ENCODE peak calls at places on chromosome 4, in nine cellular contexts. One of them, this sample, is unnamed.
A peak's percentile ranks its signal among the peaks of the same experiment; 100 is the strongest.

GRCh38 chr4:140611854-140612253 is 43.1 kb upstream of the UCP1 start:
- DNase-seq in BJ: no peak
- DNase-seq in iPS DF 6.9: no peak
- DNase-seq in lung: no peak
- DNase-seq in PC-9: no peak
- DNase-seq in suprapubic skin: no peak
- DNase-seq in hepatocyte: peak; percentile 28
- DNase-seq in CD8-positive, alpha-beta memory T cell: no peak
- DNase-seq in heart left ventricle: no peak
- DNase-seq in this sample: no peak

GRCh38 chr4:140095694-140096482 is 58.1 kb downstream of the MAML3 start:
- DNase-seq in BJ: no peak
- DNase-seq in iPS DF 6.9: no peak
- DNase-seq in lung: no peak
- DNase-seq in PC-9: peak; percentile 46
- DNase-seq in suprapubic skin: no peak
- DNase-seq in hepatocyte: peak; percentile 44
- DNase-seq in CD8-positive, alpha-beta memory T cell: no peak
- DNase-seq in heart left ventricle: peak; percentile 52
- DNase-seq in this sample: peak; percentile 76

GRCh38 chr4:2924286-2924685 is 38.9 kb downstream of the NOP14 start:
- DNase-seq in BJ: no peak
- DNase-seq in iPS DF 6.9: no peak
- DNase-seq in lung: no peak
- DNase-seq in PC-9: no peak
- DNase-seq in suprapubic skin: peak; percentile 70
- DNase-seq in hepatocyte: no peak
- DNase-seq in CD8-positive, alpha-beta memory T cell: no peak
- DNase-seq in heart left ventricle: peak; percentile 10
- DNase-seq in this sample: no peak

GRCh38 chr4:124641715-124642380 is 70.7 kb downstream of the ANKRD50 start:
- DNase-seq in BJ: peak; percentile 29
- DNase-seq in iPS DF 6.9: no peak
- DNase-seq in lung: no peak
- DNase-seq in PC-9: peak; percentile 59
- DNase-seq in suprapubic skin: no peak
- DNase-seq in hepatocyte: no peak
- DNase-seq in CD8-positive, alpha-beta memory T cell: no peak
- DNase-seq in heart left ventricle: no peak
- DNase-seq in this sample: no peak

GRCh38 chr4:10074767-10075105 is 41.9 kb downstream of the WDR1 start:
- DNase-seq in BJ: no peak
- DNase-seq in iPS DF 6.9: no peak
- DNase-seq in lung: no peak
- DNase-seq in PC-9: no peak
- DNase-seq in suprapubic skin: no peak
- DNase-seq in hepatocyte: no peak
- DNase-seq in CD8-positive, alpha-beta memory T cell: no peak
- DNase-seq in heart left ventricle: no peak
- DNase-seq in this sample: no peak

GRCh38 chr4:92634891-92635290 is 331.1 kb downstream of the GRID2 start:
- DNase-seq in BJ: no peak
- DNase-seq in iPS DF 6.9: no peak
- DNase-seq in lung: no peak
- DNase-seq in PC-9: no peak
- DNase-seq in suprapubic skin: no peak
- DNase-seq in hepatocyte: no peak
- DNase-seq in CD8-positive, alpha-beta memory T cell: no peak
- DNase-seq in heart left ventricle: no peak
- DNase-seq in this sample: no peak

GRCh38 chr4:161314371-161314770 is 849.4 kb downstream of the FSTL5 start:
- DNase-seq in BJ: no peak
- DNase-seq in iPS DF 6.9: no peak
- DNase-seq in lung: no peak
- DNase-seq in PC-9: no peak
- DNase-seq in suprapubic skin: no peak
- DNase-seq in hepatocyte: no peak
- DNase-seq in CD8-positive, alpha-beta memory T cell: no peak
- DNase-seq in heart left ventricle: no peak
- DNase-seq in this sample: no peak

GRCh38 chr4:16269742-16270522 is 43.7 kb upstream of the TAPT1 start:
- DNase-seq in BJ: peak; percentile 92
- DNase-seq in iPS DF 6.9: no peak
- DNase-seq in lung: no peak
- DNase-seq in PC-9: no peak
- DNase-seq in suprapubic skin: no peak
- DNase-seq in hepatocyte: no peak
- DNase-seq in CD8-positive, alpha-beta memory T cell: no peak
- DNase-seq in heart left ventricle: no peak
- DNase-seq in this sample: no peak

GRCh38 chr4:52111995-52112394 is 60.9 kb downstream of the SPATA18 start:
- DNase-seq in BJ: peak; percentile 50
- DNase-seq in iPS DF 6.9: no peak
- DNase-seq in lung: no peak
- DNase-seq in PC-9: no peak
- DNase-seq in suprapubic skin: no peak
- DNase-seq in hepatocyte: no peak
- DNase-seq in CD8-positive, alpha-beta memory T cell: no peak
- DNase-seq in heart left ventricle: no peak
- DNase-seq in this sample: no peak

GRCh38 chr4:84063618-84064017 is 435.5 kb downstream of the NKX6-1 start:
- DNase-seq in BJ: no peak
- DNase-seq in iPS DF 6.9: no peak
- DNase-seq in lung: no peak
- DNase-seq in PC-9: no peak
- DNase-seq in suprapubic skin: no peak
- DNase-seq in hepatocyte: no peak
- DNase-seq in CD8-positive, alpha-beta memory T cell: no peak
- DNase-seq in heart left ventricle: no peak
- DNase-seq in this sample: no peak

GRCh38 chr4:15847746-15848145 is 69.6 kb downstream of the CD38 start:
- DNase-seq in BJ: no peak
- DNase-seq in iPS DF 6.9: no peak
- DNase-seq in lung: no peak
- DNase-seq in PC-9: no peak
- DNase-seq in suprapubic skin: no peak
- DNase-seq in hepatocyte: no peak
- DNase-seq in CD8-positive, alpha-beta memory T cell: no peak
- DNase-seq in heart left ventricle: no peak
- DNase-seq in this sample: no peak

GRCh38 chr4:95263391-95263790 is 285.4 kb downstream of the UNC5C start:
- DNase-seq in BJ: no peak
- DNase-seq in iPS DF 6.9: no peak
- DNase-seq in lung: no peak
- DNase-seq in PC-9: no peak
- DNase-seq in suprapubic skin: no peak
- DNase-seq in hepatocyte: no peak
- DNase-seq in CD8-positive, alpha-beta memory T cell: no peak
- DNase-seq in heart left ventricle: no peak
- DNase-seq in this sample: no peak

GRCh38 chr4:23747131-23747752 is 142.6 kb downstream of the PPARGC1A start:
- DNase-seq in BJ: no peak
- DNase-seq in iPS DF 6.9: no peak
- DNase-seq in lung: no peak
- DNase-seq in PC-9: no peak
- DNase-seq in suprapubic skin: no peak
- DNase-seq in hepatocyte: peak; percentile 44
- DNase-seq in CD8-positive, alpha-beta memory T cell: no peak
- DNase-seq in heart left ventricle: no peak
- DNase-seq in this sample: no peak

GRCh38 chr4:2487632-2488031 is 18.7 kb downstream of the RNF4 start:
- DNase-seq in BJ: no peak
- DNase-seq in iPS DF 6.9: no peak
- DNase-seq in lung: no peak
- DNase-seq in PC-9: no peak
- DNase-seq in suprapubic skin: no peak
- DNase-seq in hepatocyte: no peak
- DNase-seq in CD8-positive, alpha-beta memory T cell: no peak
- DNase-seq in heart left ventricle: no peak
- DNase-seq in this sample: no peak

GRCh38 chr4:155952546-155952945 is 1.1 kb downstream of the CTSO start:
- DNase-seq in BJ: no peak
- DNase-seq in iPS DF 6.9: no peak
- DNase-seq in lung: no peak
- DNase-seq in PC-9: no peak
- DNase-seq in suprapubic skin: no peak
- DNase-seq in hepatocyte: no peak
- DNase-seq in CD8-positive, alpha-beta memory T cell: no peak
- DNase-seq in heart left ventricle: no peak
- DNase-seq in this sample: no peak

GRCh38 chr4:161466321-161466720 is 697.5 kb downstream of the FSTL5 start:
- DNase-seq in BJ: no peak
- DNase-seq in iPS DF 6.9: no peak
- DNase-seq in lung: no peak
- DNase-seq in PC-9: no peak
- DNase-seq in suprapubic skin: no peak
- DNase-seq in hepatocyte: no peak
- DNase-seq in CD8-positive, alpha-beta memory T cell: no peak
- DNase-seq in heart left ventricle: no peak
- DNase-seq in this sample: no peak

GRCh38 chr4:13328591-13328990 is 155.5 kb downstream of the RAB28 start:
- DNase-seq in BJ: no peak
- DNase-seq in iPS DF 6.9: no peak
- DNase-seq in lung: no peak
- DNase-seq in PC-9: no peak
- DNase-seq in suprapubic skin: no peak
- DNase-seq in hepatocyte: no peak
- DNase-seq in CD8-positive, alpha-beta memory T cell: no peak
- DNase-seq in heart left ventricle: no peak
- DNase-seq in this sample: no peak

GRCh38 chr4:124167602-124168001 is 544.9 kb downstream of the ANKRD50 start:
- DNase-seq in BJ: no peak
- DNase-seq in iPS DF 6.9: no peak
- DNase-seq in lung: no peak
- DNase-seq in PC-9: no peak
- DNase-seq in suprapubic skin: no peak
- DNase-seq in hepatocyte: no peak
- DNase-seq in CD8-positive, alpha-beta memory T cell: no peak
- DNase-seq in heart left ventricle: no peak
- DNase-seq in this sample: no peak

GRCh38 chr4:5757954-5758353 is 47.0 kb downstream of the EVC start:
- DNase-seq in BJ: no peak
- DNase-seq in iPS DF 6.9: no peak
- DNase-seq in lung: no peak
- DNase-seq in PC-9: no peak
- DNase-seq in suprapubic skin: no peak
- DNase-seq in hepatocyte: no peak
- DNase-seq in CD8-positive, alpha-beta memory T cell: no peak
- DNase-seq in heart left ventricle: no peak
- DNase-seq in this sample: no peak
- H3K36me3 ChIP-seq in BJ: peaks cover 42% of the 10 kb centered on the region
- H3K36me3 ChIP-seq in iPS DF 6.9: peaks cover 14% of the 10 kb centered on the region
- H3K36me3 ChIP-seq in lung: no peaks in the 10 kb centered on the region
- H3K36me3 ChIP-seq in PC-9: no peaks in the 10 kb centered on the region
- H3K36me3 ChIP-seq in suprapubic skin: peaks cover 43% of the 10 kb centered on the region
- H3K36me3 ChIP-seq in hepatocyte: no peaks in the 10 kb centered on the region
- H3K36me3 ChIP-seq in CD8-positive, alpha-beta memory T cell: no peaks in the 10 kb centered on the region
- H3K36me3 ChIP-seq in heart left ventricle: no peaks in the 10 kb centered on the region
- H3K36me3 ChIP-seq in this sample: peaks cover 33% of the 10 kb centered on the region

DNA sequence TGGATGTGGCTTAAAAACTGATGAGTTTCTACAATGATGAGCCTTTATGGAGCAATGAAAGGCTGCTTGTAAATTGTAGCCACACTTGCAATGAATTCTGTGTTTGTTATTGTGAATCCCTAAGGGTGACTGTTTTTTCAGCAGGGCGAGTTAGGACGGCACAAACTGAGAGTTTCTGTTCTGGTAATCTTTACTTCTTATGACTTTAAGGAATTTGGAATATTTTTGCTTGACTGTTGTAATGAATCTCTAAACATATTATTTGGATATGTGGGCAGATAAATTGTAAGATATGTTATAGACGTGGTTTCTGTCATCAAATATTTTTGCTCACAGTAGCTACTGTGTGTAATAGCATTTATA is 22.2 kb downstream of the RBPJ start:
- DNase-seq in BJ: no peak
- DNase-seq in iPS DF 6.9: no peak
- DNase-seq in lung: no peak
- DNase-seq in PC-9: no peak
- DNase-seq in suprapubic skin: no peak
- DNase-seq in hepatocyte: no peak
- DNase-seq in CD8-positive, alpha-beta memory T cell: no peak
- DNase-seq in heart left ventricle: no peak
- DNase-seq in this sample: no peak
- H3K4me3 ChIP-seq in BJ: no peak overlapping the region
- H3K4me3 ChIP-seq in iPS DF 6.9: no peak overlapping the region
- H3K4me3 ChIP-seq in lung: no peak overlapping the region
- H3K4me3 ChIP-seq in PC-9: no peak overlapping the region
- H3K4me3 ChIP-seq in suprapubic skin: no peak overlapping the region
- H3K4me3 ChIP-seq in hepatocyte: no peak overlapping the region
- H3K4me3 ChIP-seq in CD8-positive, alpha-beta memory T cell: no peak overlapping the region
- H3K4me3 ChIP-seq in heart left ventricle: no peak overlapping the region
- H3K4me3 ChIP-seq in this sample: no peak overlapping the region

GRCh38 chr4:145784036-145784435 is 104.1 kb downstream of the C4orf51 start:
- DNase-seq in BJ: no peak
- DNase-seq in iPS DF 6.9: no peak
- DNase-seq in lung: no peak
- DNase-seq in PC-9: no peak
- DNase-seq in suprapubic skin: no peak
- DNase-seq in hepatocyte: no peak
- DNase-seq in CD8-positive, alpha-beta memory T cell: no peak
- DNase-seq in heart left ventricle: no peak
- DNase-seq in this sample: no peak
- H3K36me3 ChIP-seq in BJ: peaks cover 1% of the 10 kb centered on the region
- H3K36me3 ChIP-seq in iPS DF 6.9: peaks cover 6% of the 10 kb centered on the region
- H3K36me3 ChIP-seq in lung: no peaks in the 10 kb centered on the region
- H3K36me3 ChIP-seq in PC-9: no peaks in the 10 kb centered on the region
- H3K36me3 ChIP-seq in suprapubic skin: no peaks in the 10 kb centered on the region
- H3K36me3 ChIP-seq in hepatocyte: no peaks in the 10 kb centered on the region
- H3K36me3 ChIP-seq in CD8-positive, alpha-beta memory T cell: no peaks in the 10 kb centered on the region
- H3K36me3 ChIP-seq in heart left ventricle: no peaks in the 10 kb centered on the region
- H3K36me3 ChIP-seq in this sample: peaks cover 24% of the 10 kb centered on the region

GRCh38 chr4:102321260-102321991 is 23.9 kb downstream of the SLC39A8 start:
- DNase-seq in BJ: no peak
- DNase-seq in iPS DF 6.9: no peak
- DNase-seq in lung: no peak
- DNase-seq in PC-9: no peak
- DNase-seq in suprapubic skin: no peak
- DNase-seq in hepatocyte: no peak
- DNase-seq in CD8-positive, alpha-beta memory T cell: no peak
- DNase-seq in heart left ventricle: no peak
- DNase-seq in this sample: no peak

GRCh38 chr4:102317459-102317858 is 27.8 kb downstream of the SLC39A8 start:
- DNase-seq in BJ: no peak
- DNase-seq in iPS DF 6.9: no peak
- DNase-seq in lung: no peak
- DNase-seq in PC-9: no peak
- DNase-seq in suprapubic skin: no peak
- DNase-seq in hepatocyte: no peak
- DNase-seq in CD8-positive, alpha-beta memory T cell: no peak
- DNase-seq in heart left ventricle: no peak
- DNase-seq in this sample: no peak

GRCh38 chr4:102318105-102318504 is 27.2 kb downstream of the SLC39A8 start:
- DNase-seq in BJ: no peak
- DNase-seq in iPS DF 6.9: no peak
- DNase-seq in lung: no peak
- DNase-seq in PC-9: no peak
- DNase-seq in suprapubic skin: no peak
- DNase-seq in hepatocyte: no peak
- DNase-seq in CD8-positive, alpha-beta memory T cell: no peak
- DNase-seq in heart left ventricle: no peak
- DNase-seq in this sample: no peak

GRCh38 chr4:102318526-102318925 is 26.8 kb downstream of the SLC39A8 start:
- DNase-seq in BJ: no peak
- DNase-seq in iPS DF 6.9: no peak
- DNase-seq in lung: peak; percentile 65
- DNase-seq in PC-9: peak; percentile 37
- DNase-seq in suprapubic skin: no peak
- DNase-seq in hepatocyte: no peak
- DNase-seq in CD8-positive, alpha-beta memory T cell: no peak
- DNase-seq in heart left ventricle: no peak
- DNase-seq in this sample: no peak

GRCh38 chr4:102319594-102319993 is 25.7 kb downstream of the SLC39A8 start:
- DNase-seq in BJ: no peak
- DNase-seq in iPS DF 6.9: no peak
- DNase-seq in lung: no peak
- DNase-seq in PC-9: no peak
- DNase-seq in suprapubic skin: no peak
- DNase-seq in hepatocyte: no peak
- DNase-seq in CD8-positive, alpha-beta memory T cell: no peak
- DNase-seq in heart left ventricle: no peak
- DNase-seq in this sample: no peak
- H3K4me3 ChIP-seq in BJ: no peak overlapping the region
- H3K4me3 ChIP-seq in iPS DF 6.9: no peak overlapping the region
- H3K4me3 ChIP-seq in lung: no peak overlapping the region
- H3K4me3 ChIP-seq in PC-9: no peak overlapping the region
- H3K4me3 ChIP-seq in suprapubic skin: no peak overlapping the region
- H3K4me3 ChIP-seq in hepatocyte: no peak overlapping the region
- H3K4me3 ChIP-seq in CD8-positive, alpha-beta memory T cell: no peak overlapping the region
- H3K4me3 ChIP-seq in heart left ventricle: no peak overlapping the region
- H3K4me3 ChIP-seq in this sample: no peak overlapping the region